ENCODE peak calls at places on chromosomes 12 and 14, in five cellular contexts. C, O, V, Q and L are unnamed samples.

GRCh38 chr12:40105265-40105514 is 691 bp downstream of the SLC2A13 start:
- DNase-seq in O (peak), C (no peak), Q (no peak), V (no peak), L (no peak)

GRCh38 chr12:49767333-49767732 is 26.0 kb downstream of the TMBIM6 start:
- DNase-seq in O (no peak), Q (peak), V (no peak), C (no peak), L (no peak)

GRCh38 chr14:26398616-26399015 is 199.2 kb downstream of the NOVA1 start:
- DNase-seq in C (no peak), V (no peak), O (no peak), Q (no peak), L (no peak)

GRCh38 chr14:75068294-75069020 is 984 bp upstream of the ZC2HC1C start:
- DNase-seq in V (peak), Q (no peak), C (no peak), O (no peak), L (no peak)

GRCh38 chr12:112218150-112218549 is 92.8 kb downstream of the TRAFD1 start:
- DNase-seq in Q (peak), V (peak), C (no peak), O (no peak), L (no peak)

GRCh38 chr14:59208224-59208814 is 19.9 kb downstream of the DAAM1 start:
- DNase-seq in V (peak), O (no peak), Q (peak), C (no peak), L (no peak)

GRCh38 chr12:131043401-131043871 is 89.7 kb downstream of the ADGRD1 start:
- DNase-seq in Q (no peak), O (no peak), C (no peak), V (no peak), L (peak)

GRCh38 chr12:26056335-26056734 is 68.5 kb downstream of the BHLHE41 start:
- DNase-seq in Q (peak), C (no peak), V (peak), O (no peak), L (no peak)

GRCh38 chr12:104510145-104510872 is 53.6 kb downstream of the CHST11 start:
- DNase-seq in V (no peak), C (no peak), O (no peak), Q (no peak), L (no peak)

GRCh38 chr12:123076604-123077297 is 74.1 kb downstream of the PITPNM2 start:
- DNase-seq in C (no peak), Q (peak), V (peak), O (no peak), L (no peak)

GRCh38 chr12:67220065-67220464 is 49.1 kb upstream of the CAND1 start:
- DNase-seq in V (peak), Q (peak), C (no peak), O (no peak), L (no peak)

GRCh38 chr14:95098984-95099599 is 58.2 kb downstream of the DICER1 start:
- DNase-seq in O (peak), C (peak), V (peak), Q (peak), L (peak)

GRCh38 chr12:11553871-11554533 is 95.5 kb upstream of the ETV6 start:
- DNase-seq in C (peak), V (peak), Q (peak), O (no peak), L (no peak)

GRCh38 chr14:94320243-94320642 is 2.9 kb downstream of the SERPINA6 start:
- DNase-seq in C (no peak), Q (no peak), O (no peak), V (no peak), L (no peak)

GRCh38 chr12:18982226-18982949 is 147.1 kb upstream of the PLEKHA5 start:
- DNase-seq in C (no peak), O (no peak), V (no peak), Q (no peak), L (no peak)

GRCh38 chr12:51365276-51365675 is 18.8 kb upstream of the CELA1 start:
- DNase-seq in V (no peak), C (no peak), Q (no peak), O (no peak), L (no peak)

GRCh38 chr12:41345071-41345470 is 157.0 kb downstream of the PDZRN4 start:
- DNase-seq in O (no peak), Q (no peak), V (no peak), C (no peak), L (no peak)

GRCh38 chr14:91774138-91775096 is 42.5 kb upstream of the CATSPERB start:
- DNase-seq in V (no peak), Q (no peak), O (no peak), C (no peak), L (no peak)

GRCh38 chr12:64813733-64814132 is 10.7 kb upstream of the TBC1D30 start:
- DNase-seq in V (no peak), O (no peak), C (no peak), Q (no peak), L (no peak)

GRCh38 chr14:106442857-106443256 is 916.5 kb downstream of the TMEM121 start:
- DNase-seq in Q (no peak), C (no peak), V (no peak), O (no peak), L (no peak)

GRCh38 chr12:94208433-94208921 is 60.1 kb downstream of the PLXNC1 start:
- DNase-seq in Q (no peak), V (no peak), C (no peak), O (no peak), L (no peak)

GRCh38 chr12:122839907-122840554 is 4.8 kb downstream of the HIP1R start:
- DNase-seq in C (no peak), Q (peak), O (no peak), V (peak), L (no peak)

GRCh38 chr14:73728106-73729014 is 14.2 kb upstream of the PNMA1 start:
- DNase-seq in O (peak), V (peak), Q (peak), C (no peak), L (peak)